ENCODE peak calls at places on chromosomes 4 and X, in seven cellular contexts. O is CD8-positive, alpha-beta T cell; Q is effector memory CD4-positive, alpha-beta T cell; U is heart right ventricle; X is WTC11; W is stromal cell of bone marrow; H is T47D. I is an unnamed sample.

GRCh38 chr4:151099976-151100417 is 569 bp downstream of the RPS3A start:
- DNase-seq in U (no peak), W (peak), O (no peak), X (no peak), Q (no peak), H (peak), I (no peak)

GRCh38 chrX:44785652-44786051 is 58.2 kb upstream of the DUSP21 start:
- DNase-seq in W (peak), H (no peak), Q (no peak), X (no peak), O (no peak), U (no peak), I (no peak)

GRCh38 chr4:107913283-107913899 is 18.0 kb upstream of the CYP2U1 start:
- DNase-seq in H (no peak), Q (no peak), U (peak), X (no peak), W (peak), O (no peak), I (peak)

GRCh38 chrX:115949900-115950822 is 220.4 kb upstream of the AGTR2 start:
- DNase-seq in H (no peak), O (no peak), Q (no peak), U (no peak), X (peak), W (no peak), I (no peak)

GRCh38 chr4:150363721-150364688 is 217.9 kb upstream of the MAB21L2 start:
- DNase-seq in H (no peak), X (no peak), O (no peak), W (no peak), U (no peak), Q (no peak), I (no peak)

GRCh38 chr4:26073886-26074560 is 160.0 kb downstream of the SMIM20 start:
- DNase-seq in X (no peak), O (no peak), W (no peak), U (no peak), Q (no peak), H (no peak), I (no peak)

GRCh38 chr4:3519468-3520264 is 12.6 kb downstream of the LRPAP1 start:
- DNase-seq in Q (no peak), W (no peak), H (no peak), X (peak), O (no peak), U (no peak), I (no peak)

GRCh38 chrX:87679849-87680248 is 162.2 kb downstream of the KLHL4 start:
- DNase-seq in Q (no peak), W (no peak), U (no peak), O (no peak), X (no peak), H (no peak), I (no peak)

GRCh38 chrX:134599173-134599914 is 58.9 kb downstream of the PLAC1 start:
- DNase-seq in H (no peak), X (no peak), U (peak), W (peak), Q (no peak), O (no peak), I (peak)

GRCh38 chr4:96183630-96184029 is 343.7 kb downstream of the PDHA2 start:
- DNase-seq in X (no peak), U (no peak), Q (no peak), W (no peak), O (no peak), H (no peak), I (no peak)

GRCh38 chrX:427812-428725 is 41.4 kb upstream of the PPP2R3B start:
- DNase-seq in U (no peak), H (no peak), O (no peak), W (peak), Q (no peak), X (peak), I (no peak)

GRCh38 chr4:122700178-122700725 is 32.3 kb upstream of the BBS12 start:
- DNase-seq in O (no peak), W (no peak), H (no peak), X (no peak), Q (no peak), U (peak), I (no peak)

GRCh38 chr4:53012738-53013137 is 150.6 kb downstream of the RASL11B start:
- DNase-seq in X (no peak), H (no peak), U (no peak), Q (no peak), O (no peak), W (no peak), I (no peak)

GRCh38 chrX:19839770-19840254 is 47.6 kb downstream of the SH3KBP1 start:
- DNase-seq in H (no peak), O (no peak), Q (no peak), W (no peak), U (no peak), X (no peak), I (no peak)

GRCh38 chr4:7979652-7979968 is 39.9 kb upstream of the AFAP1 start:
- DNase-seq in H (no peak), Q (no peak), W (no peak), U (no peak), X (no peak), O (no peak), I (no peak)

GRCh38 chr4:86822136-86822535 is 27.0 kb downstream of the SLC10A6 start:
- DNase-seq in Q (no peak), U (no peak), H (no peak), W (no peak), O (no peak), X (no peak), I (no peak)

GRCh38 chr4:73776363-73776762 is 36.0 kb downstream of the CXCL8 start:
- DNase-seq in O (no peak), X (no peak), U (peak), Q (no peak), H (no peak), W (peak), I (no peak)

GRCh38 chr4:79688696-79689095 is 280.7 kb upstream of the GK2 start:
- DNase-seq in X (no peak), W (no peak), Q (no peak), U (no peak), H (no peak), O (no peak), I (no peak)

GRCh38 chr4:116427666-116428065 is 657.7 kb downstream of the TRAM1L1 start:
- DNase-seq in W (no peak), U (no peak), H (no peak), Q (no peak), X (no peak), O (no peak), I (no peak)

GRCh38 chr4:114191496-114191895 is 212.0 kb upstream of the ARSJ start:
- DNase-seq in W (no peak), U (no peak), X (no peak), O (no peak), Q (no peak), H (no peak), I (no peak)

I was measured in GM12864.